ENCODE peak calls at places on chromosomes 3 and 15, in six cellular contexts. One of them, this sample, is unnamed.

GRCh38 chr3:60316121-60316783 is 935.0 kb downstream of the FHIT start:
- DNase-seq in hepatocyte: no peak
- DNase-seq in pancreas: no peak
- DNase-seq in CD4-positive, alpha-beta T cell: no peak
- DNase-seq in RWPE1: no peak
- DNase-seq in H1: no peak
- DNase-seq in this sample: no peak

GRCh38 chr3:126888186-126888760 is 94.6 kb upstream of the PLXNA1 start:
- DNase-seq in CD4-positive, alpha-beta T cell: no peak
- DNase-seq in pancreas: no peak
- DNase-seq in H1: no peak
- DNase-seq in RWPE1: no peak
- DNase-seq in hepatocyte: no peak
- DNase-seq in this sample: no peak

GRCh38 chr3:81419196-81419595 is 342.2 kb downstream of the GBE1 start:
- DNase-seq in CD4-positive, alpha-beta T cell: no peak
- DNase-seq in hepatocyte: peak; percentile 15
- DNase-seq in H1: no peak
- DNase-seq in pancreas: no peak
- DNase-seq in RWPE1: peak; percentile 2
- DNase-seq in this sample: no peak

GRCh38 chr15:71657141-71657540 is 153.2 kb upstream of the NR2E3 start:
- DNase-seq in H1: no peak
- DNase-seq in RWPE1: no peak
- DNase-seq in hepatocyte: no peak
- DNase-seq in pancreas: no peak
- DNase-seq in CD4-positive, alpha-beta T cell: no peak
- DNase-seq in this sample: no peak

GRCh38 chr3:24316887-24317383 is 177.7 kb downstream of the THRB start:
- DNase-seq in H1: no peak
- DNase-seq in CD4-positive, alpha-beta T cell: no peak
- DNase-seq in pancreas: no peak
- DNase-seq in RWPE1: peak; percentile 32
- DNase-seq in hepatocyte: peak; percentile 66
- DNase-seq in this sample: no peak

GRCh38 chr15:66746231-66746605 is 44.2 kb downstream of the SMAD6 start:
- DNase-seq in H1: no peak
- DNase-seq in pancreas: no peak
- DNase-seq in CD4-positive, alpha-beta T cell: no peak
- DNase-seq in RWPE1: no peak
- DNase-seq in hepatocyte: no peak
- DNase-seq in this sample: no peak

GRCh38 chr3:197465996-197466549 is 89.7 kb downstream of the BDH1 start:
- DNase-seq in RWPE1: no peak
- DNase-seq in H1: no peak
- DNase-seq in pancreas: no peak
- DNase-seq in CD4-positive, alpha-beta T cell: no peak
- DNase-seq in hepatocyte: no peak
- DNase-seq in this sample: no peak

GRCh38 chr15:60972866-60973265 is 256.2 kb downstream of the RORA start:
- DNase-seq in pancreas: no peak
- DNase-seq in CD4-positive, alpha-beta T cell: no peak
- DNase-seq in RWPE1: peak; percentile 23
- DNase-seq in H1: no peak
- DNase-seq in hepatocyte: no peak
- DNase-seq in this sample: no peak

GRCh38 chr3:160686955-160687535 is 10.1 kb downstream of the ARL14 start:
- DNase-seq in RWPE1: no peak
- DNase-seq in CD4-positive, alpha-beta T cell: no peak
- DNase-seq in pancreas: no peak
- DNase-seq in H1: no peak
- DNase-seq in hepatocyte: no peak
- DNase-seq in this sample: no peak

GRCh38 chr15:57356178-57356577 is 20.1 kb upstream of the CGNL1 start:
- DNase-seq in RWPE1: no peak
- DNase-seq in CD4-positive, alpha-beta T cell: no peak
- DNase-seq in H1: no peak
- DNase-seq in hepatocyte: no peak
- DNase-seq in pancreas: no peak
- DNase-seq in this sample: no peak

GRCh38 chr15:36177590-36178281 is 401.7 kb upstream of the CDIN1 start:
- DNase-seq in RWPE1: no peak
- DNase-seq in hepatocyte: peak; percentile 48
- DNase-seq in H1: no peak
- DNase-seq in pancreas: no peak
- DNase-seq in CD4-positive, alpha-beta T cell: no peak
- DNase-seq in this sample: no peak

GRCh38 chr15:65375871-65376552 is 1.8 kb downstream of the IGDCC3 start:
- DNase-seq in hepatocyte: no peak
- DNase-seq in CD4-positive, alpha-beta T cell: no peak
- DNase-seq in H1: no peak
- DNase-seq in RWPE1: no peak
- DNase-seq in pancreas: no peak
- DNase-seq in this sample: no peak

GRCh38 chr15:98850991-98851776 is 156.4 kb downstream of the PGPEP1L start:
- DNase-seq in H1: peak; percentile 57
- DNase-seq in hepatocyte: peak; percentile 80
- DNase-seq in CD4-positive, alpha-beta T cell: peak; percentile 58
- DNase-seq in pancreas: peak; percentile 84
- DNase-seq in RWPE1: peak; percentile 80
- DNase-seq in this sample: peak; percentile 75

GRCh38 chr3:181952221-181952620 is 240.5 kb downstream of the SOX2 start:
- DNase-seq in hepatocyte: no peak
- DNase-seq in pancreas: no peak
- DNase-seq in CD4-positive, alpha-beta T cell: no peak
- DNase-seq in H1: no peak
- DNase-seq in RWPE1: no peak
- DNase-seq in this sample: no peak

GRCh38 chr3:58336135-58336882 is 3.6 kb downstream of the PXK start:
- DNase-seq in hepatocyte: no peak
- DNase-seq in RWPE1: peak; percentile 18
- DNase-seq in CD4-positive, alpha-beta T cell: no peak
- DNase-seq in pancreas: no peak
- DNase-seq in H1: no peak
- DNase-seq in this sample: no peak

GRCh38 chr3:161349529-161350278 is 21.6 kb downstream of the SPTSSB start:
- DNase-seq in RWPE1: peak; percentile 93
- DNase-seq in CD4-positive, alpha-beta T cell: peak; percentile 6
- DNase-seq in pancreas: no peak
- DNase-seq in hepatocyte: peak; percentile 31
- DNase-seq in H1: no peak
- DNase-seq in this sample: no peak

GRCh38 chr3:125435231-125435630 is 60.1 kb upstream of the ZNF148 start:
- DNase-seq in CD4-positive, alpha-beta T cell: no peak
- DNase-seq in H1: no peak
- DNase-seq in pancreas: no peak
- DNase-seq in RWPE1: no peak
- DNase-seq in hepatocyte: no peak
- DNase-seq in this sample: no peak

GRCh38 chr3:4995500-4996053 is 16.3 kb downstream of the BHLHE40 start:
- DNase-seq in CD4-positive, alpha-beta T cell: no peak
- DNase-seq in hepatocyte: no peak
- DNase-seq in RWPE1: peak; percentile 58
- DNase-seq in H1: no peak
- DNase-seq in pancreas: no peak
- DNase-seq in this sample: no peak

GRCh38 chr3:165855581-165855980 is 18.4 kb upstream of the BCHE start:
- DNase-seq in H1: no peak
- DNase-seq in hepatocyte: no peak
- DNase-seq in pancreas: no peak
- DNase-seq in RWPE1: peak; percentile 49
- DNase-seq in CD4-positive, alpha-beta T cell: no peak
- DNase-seq in this sample: no peak

GRCh38 chr3:11924518-11924917 is 77.8 kb upstream of the TAMM41 start:
- DNase-seq in RWPE1: no peak
- DNase-seq in CD4-positive, alpha-beta T cell: no peak
- DNase-seq in pancreas: no peak
- DNase-seq in hepatocyte: no peak
- DNase-seq in H1: no peak
- DNase-seq in this sample: no peak

DNA sequence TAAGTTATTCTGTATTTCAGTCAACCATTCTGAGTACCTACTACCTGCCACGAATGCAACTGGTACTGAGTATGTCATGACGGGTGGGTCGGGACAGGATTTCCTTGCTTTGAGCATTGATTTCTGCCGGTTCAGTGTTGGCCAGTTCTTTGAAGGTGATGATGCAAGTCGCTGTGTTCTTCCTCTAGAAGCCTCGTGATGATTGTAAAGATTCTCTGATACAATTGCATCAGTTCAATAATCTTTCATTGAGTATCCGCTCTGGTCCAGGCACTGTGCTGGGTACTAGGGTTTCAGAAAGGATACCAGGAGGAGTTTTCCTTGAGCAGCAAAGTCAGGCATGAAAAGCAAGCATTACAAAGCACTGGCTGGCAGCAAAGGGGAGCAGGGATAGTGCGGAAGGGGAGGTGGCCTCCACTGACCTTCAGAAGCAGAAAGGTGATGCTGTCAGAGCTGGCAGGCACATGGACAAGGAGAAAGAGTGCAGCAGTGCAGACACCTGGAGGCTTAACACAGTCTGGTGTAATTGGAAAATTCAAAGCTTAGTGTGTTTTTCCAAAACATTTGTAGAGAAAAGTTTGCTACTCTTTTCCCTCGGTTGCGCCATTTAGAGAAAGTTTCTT is 100.1 kb downstream of the RPL39L start:
- DNase-seq in hepatocyte: no peak
- DNase-seq in RWPE1: no peak
- DNase-seq in pancreas: no peak
- DNase-seq in H1: no peak
- DNase-seq in CD4-positive, alpha-beta T cell: no peak
- DNase-seq in this sample: no peak
- H3K27ac ChIP-seq in hepatocyte: peak overlapping the region; percentile 90
- H3K27ac ChIP-seq in RWPE1: no peak overlapping the region
- H3K27ac ChIP-seq in pancreas: no peak overlapping the region
- H3K27ac ChIP-seq in H1: no peak overlapping the region
- H3K27ac ChIP-seq in CD4-positive, alpha-beta T cell: peak overlapping the region; percentile 84
- H3K27ac ChIP-seq in this sample: no peak overlapping the region

DNA sequence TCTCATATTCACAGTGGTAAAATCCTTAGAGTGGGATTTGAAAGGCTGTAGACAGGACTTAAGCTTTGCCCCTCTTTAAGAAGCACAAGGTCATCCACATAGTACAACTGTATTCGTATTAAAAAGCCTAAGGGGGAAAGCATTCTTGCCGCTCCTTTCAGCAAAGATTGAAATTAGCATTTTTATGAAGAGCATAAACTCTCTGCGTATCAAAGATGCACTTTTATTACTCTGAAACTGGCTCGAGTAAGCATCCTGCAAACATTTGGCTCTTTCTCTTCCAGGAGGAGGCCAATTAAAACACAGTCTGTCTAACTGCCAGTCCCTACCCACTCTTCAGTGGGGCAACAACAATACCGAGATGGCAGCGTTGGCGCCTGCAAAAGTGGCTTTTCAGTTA is 192.5 kb upstream of the TPRG1 start:
- DNase-seq in RWPE1: no peak
- DNase-seq in hepatocyte: no peak
- DNase-seq in H1: no peak
- DNase-seq in CD4-positive, alpha-beta T cell: no peak
- DNase-seq in pancreas: no peak
- DNase-seq in this sample: no peak
- H3K27ac ChIP-seq in RWPE1: no peak overlapping the region
- H3K27ac ChIP-seq in hepatocyte: peak overlapping the region; percentile 50
- H3K27ac ChIP-seq in H1: no peak overlapping the region
- H3K27ac ChIP-seq in CD4-positive, alpha-beta T cell: no peak overlapping the region
- H3K27ac ChIP-seq in pancreas: no peak overlapping the region
- H3K27ac ChIP-seq in this sample: no peak overlapping the region

GRCh38 chr3:140954576-140954975 is 12.9 kb downstream of the SLC25A36 start:
- DNase-seq in CD4-positive, alpha-beta T cell: no peak
- DNase-seq in pancreas: no peak
- DNase-seq in H1: no peak
- DNase-seq in hepatocyte: no peak
- DNase-seq in RWPE1: no peak
- DNase-seq in this sample: no peak

GRCh38 chr3:140950154-140950553 is 8.5 kb downstream of the SLC25A36 start:
- DNase-seq in hepatocyte: no peak
- DNase-seq in H1: no peak
- DNase-seq in RWPE1: no peak
- DNase-seq in CD4-positive, alpha-beta T cell: no peak
- DNase-seq in pancreas: no peak
- DNase-seq in this sample: no peak

GRCh38 chr3:140955645-140956044 is 14.0 kb downstream of the SLC25A36 start:
- DNase-seq in hepatocyte: no peak
- DNase-seq in CD4-positive, alpha-beta T cell: no peak
- DNase-seq in pancreas: no peak
- DNase-seq in H1: no peak
- DNase-seq in RWPE1: no peak
- DNase-seq in this sample: no peak

GRCh38 chr3:140956058-140956835 is 14.6 kb downstream of the SLC25A36 start:
- DNase-seq in pancreas: no peak
- DNase-seq in RWPE1: no peak
- DNase-seq in CD4-positive, alpha-beta T cell: no peak
- DNase-seq in H1: no peak
- DNase-seq in hepatocyte: no peak
- DNase-seq in this sample: no peak

GRCh38 chr3:140953028-140953960 is 11.7 kb downstream of the SLC25A36 start:
- DNase-seq in RWPE1: peak; percentile 14
- DNase-seq in CD4-positive, alpha-beta T cell: no peak
- DNase-seq in pancreas: no peak
- DNase-seq in hepatocyte: peak; percentile 34
- DNase-seq in H1: no peak
- DNase-seq in this sample: no peak
- H3K27ac ChIP-seq in RWPE1: no peak overlapping the region
- H3K27ac ChIP-seq in CD4-positive, alpha-beta T cell: no peak overlapping the region
- H3K27ac ChIP-seq in pancreas: no peak overlapping the region
- H3K27ac ChIP-seq in hepatocyte: peak overlapping the region; percentile 18
- H3K27ac ChIP-seq in H1: no peak overlapping the region
- H3K27ac ChIP-seq in this sample: no peak overlapping the region

GRCh38 chr3:169394316-169394715 is 269.2 kb downstream of the MECOM start:
- DNase-seq in hepatocyte: no peak
- DNase-seq in pancreas: no peak
- DNase-seq in RWPE1: no peak
- DNase-seq in CD4-positive, alpha-beta T cell: no peak
- DNase-seq in H1: no peak
- DNase-seq in this sample: no peak
- H3K27ac ChIP-seq in hepatocyte: no peak overlapping the region
- H3K27ac ChIP-seq in pancreas: no peak overlapping the region
- H3K27ac ChIP-seq in RWPE1: no peak overlapping the region
- H3K27ac ChIP-seq in CD4-positive, alpha-beta T cell: no peak overlapping the region
- H3K27ac ChIP-seq in H1: no peak overlapping the region
- H3K27ac ChIP-seq in this sample: no peak overlapping the region